ENCODE peak calls at places on chromosomes 6 and 20, in nine cellular contexts. One of them, this sample, is unnamed.

GRCh38 chr20:6848992-6849391 is 81.5 kb downstream of the BMP2 start:
- DNase-seq in activated T-helper 1 cell treated with anti-CD3 and anti-CD28 coated beads, Interleukin-12 subunit alpha, Interleukin-12 subunit beta, Interleukin-2, Interleukin-4 antibody, amounts not matched to agents 30 ng/mL and 10 ng/mL and 1 ng/mL, durations not matched to agents 14 hours and 24 hours and 36 hours: no peak
- DNase-seq in AG20443: no peak
- DNase-seq in HCT116: no peak
- DNase-seq in T follicular helper cell: no peak
- DNase-seq in T1000: no peak
- DNase-seq in GM03348: no peak
- DNase-seq in COR-L47: no peak
- DNase-seq in AG09319: no peak
- DNase-seq in this sample: no peak

GRCh38 chr6:125858427-125859320 is 67.9 kb downstream of the NCOA7 start:
- DNase-seq in activated T-helper 1 cell treated with anti-CD3 and anti-CD28 coated beads, Interleukin-12 subunit alpha, Interleukin-12 subunit beta, Interleukin-2, Interleukin-4 antibody, amounts not matched to agents 30 ng/mL and 10 ng/mL and 1 ng/mL, durations not matched to agents 14 hours and 24 hours and 36 hours: peak
- DNase-seq in AG09319: peak
- DNase-seq in GM03348: peak
- DNase-seq in HCT116: peak
- DNase-seq in T1000: no peak
- DNase-seq in T follicular helper cell: peak
- DNase-seq in COR-L47: no peak
- DNase-seq in AG20443: peak
- DNase-seq in this sample: peak

GRCh38 chr6:161740486-161740885 is 466.6 kb upstream of the AGPAT4 start:
- DNase-seq in T1000: no peak
- DNase-seq in AG09319: no peak
- DNase-seq in COR-L47: no peak
- DNase-seq in GM03348: no peak
- DNase-seq in activated T-helper 1 cell treated with anti-CD3 and anti-CD28 coated beads, Interleukin-12 subunit alpha, Interleukin-12 subunit beta, Interleukin-2, Interleukin-4 antibody, amounts not matched to agents 30 ng/mL and 10 ng/mL and 1 ng/mL, durations not matched to agents 14 hours and 24 hours and 36 hours: no peak
- DNase-seq in HCT116: no peak
- DNase-seq in AG20443: no peak
- DNase-seq in T follicular helper cell: no peak
- DNase-seq in this sample: no peak

GRCh38 chr6:35589201-35589739 is 76.6 kb upstream of the TULP1 start:
- DNase-seq in activated T-helper 1 cell treated with anti-CD3 and anti-CD28 coated beads, Interleukin-12 subunit alpha, Interleukin-12 subunit beta, Interleukin-2, Interleukin-4 antibody, amounts not matched to agents 30 ng/mL and 10 ng/mL and 1 ng/mL, durations not matched to agents 14 hours and 24 hours and 36 hours: no peak
- DNase-seq in HCT116: no peak
- DNase-seq in AG20443: no peak
- DNase-seq in T follicular helper cell: no peak
- DNase-seq in AG09319: no peak
- DNase-seq in T1000: no peak
- DNase-seq in GM03348: no peak
- DNase-seq in COR-L47: no peak
- DNase-seq in this sample: no peak

GRCh38 chr6:164208371-164208770 is 793.9 kb downstream of the QKI start:
- DNase-seq in COR-L47: no peak
- DNase-seq in activated T-helper 1 cell treated with anti-CD3 and anti-CD28 coated beads, Interleukin-12 subunit alpha, Interleukin-12 subunit beta, Interleukin-2, Interleukin-4 antibody, amounts not matched to agents 30 ng/mL and 10 ng/mL and 1 ng/mL, durations not matched to agents 14 hours and 24 hours and 36 hours: no peak
- DNase-seq in GM03348: no peak
- DNase-seq in HCT116: no peak
- DNase-seq in T follicular helper cell: no peak
- DNase-seq in T1000: no peak
- DNase-seq in AG09319: no peak
- DNase-seq in AG20443: no peak
- DNase-seq in this sample: no peak

GRCh38 chr20:58753267-58753928 is 60.8 kb downstream of the NPEPL1 start:
- DNase-seq in HCT116: no peak
- DNase-seq in AG20443: peak
- DNase-seq in activated T-helper 1 cell treated with anti-CD3 and anti-CD28 coated beads, Interleukin-12 subunit alpha, Interleukin-12 subunit beta, Interleukin-2, Interleukin-4 antibody, amounts not matched to agents 30 ng/mL and 10 ng/mL and 1 ng/mL, durations not matched to agents 14 hours and 24 hours and 36 hours: no peak
- DNase-seq in GM03348: no peak
- DNase-seq in T follicular helper cell: no peak
- DNase-seq in AG09319: no peak
- DNase-seq in COR-L47: no peak
- DNase-seq in T1000: no peak
- DNase-seq in this sample: no peak

GRCh38 chr6:107830060-107830459 is 5.9 kb upstream of the SCML4 start:
- DNase-seq in T1000: no peak
- DNase-seq in GM03348: no peak
- DNase-seq in COR-L47: no peak
- DNase-seq in activated T-helper 1 cell treated with anti-CD3 and anti-CD28 coated beads, Interleukin-12 subunit alpha, Interleukin-12 subunit beta, Interleukin-2, Interleukin-4 antibody, amounts not matched to agents 30 ng/mL and 10 ng/mL and 1 ng/mL, durations not matched to agents 14 hours and 24 hours and 36 hours: no peak
- DNase-seq in AG09319: no peak
- DNase-seq in T follicular helper cell: no peak
- DNase-seq in HCT116: no peak
- DNase-seq in AG20443: no peak
- DNase-seq in this sample: no peak

GRCh38 chr6:98641929-98642328 is 192.4 kb upstream of the POU3F2 start:
- DNase-seq in AG09319: no peak
- DNase-seq in T follicular helper cell: no peak
- DNase-seq in AG20443: peak
- DNase-seq in T1000: no peak
- DNase-seq in activated T-helper 1 cell treated with anti-CD3 and anti-CD28 coated beads, Interleukin-12 subunit alpha, Interleukin-12 subunit beta, Interleukin-2, Interleukin-4 antibody, amounts not matched to agents 30 ng/mL and 10 ng/mL and 1 ng/mL, durations not matched to agents 14 hours and 24 hours and 36 hours: no peak
- DNase-seq in COR-L47: no peak
- DNase-seq in HCT116: no peak
- DNase-seq in GM03348: peak
- DNase-seq in this sample: no peak

GRCh38 chr6:26387565-26387964 is 4.7 kb downstream of the BTN2A2 start:
- DNase-seq in HCT116: no peak
- DNase-seq in T follicular helper cell: no peak
- DNase-seq in T1000: no peak
- DNase-seq in GM03348: no peak
- DNase-seq in AG09319: no peak
- DNase-seq in COR-L47: no peak
- DNase-seq in activated T-helper 1 cell treated with anti-CD3 and anti-CD28 coated beads, Interleukin-12 subunit alpha, Interleukin-12 subunit beta, Interleukin-2, Interleukin-4 antibody, amounts not matched to agents 30 ng/mL and 10 ng/mL and 1 ng/mL, durations not matched to agents 14 hours and 24 hours and 36 hours: no peak
- DNase-seq in AG20443: no peak
- DNase-seq in this sample: no peak

GRCh38 chr20:20593447-20594170 is 118.8 kb downstream of the RALGAPA2 start:
- DNase-seq in GM03348: peak
- DNase-seq in T1000: no peak
- DNase-seq in AG09319: no peak
- DNase-seq in HCT116: peak
- DNase-seq in activated T-helper 1 cell treated with anti-CD3 and anti-CD28 coated beads, Interleukin-12 subunit alpha, Interleukin-12 subunit beta, Interleukin-2, Interleukin-4 antibody, amounts not matched to agents 30 ng/mL and 10 ng/mL and 1 ng/mL, durations not matched to agents 14 hours and 24 hours and 36 hours: no peak
- DNase-seq in AG20443: peak
- DNase-seq in T follicular helper cell: no peak
- DNase-seq in COR-L47: peak
- DNase-seq in this sample: peak

GRCh38 chr6:95846652-95847051 is 169.1 kb upstream of the FUT9 start:
- DNase-seq in COR-L47: no peak
- DNase-seq in AG20443: no peak
- DNase-seq in T1000: no peak
- DNase-seq in activated T-helper 1 cell treated with anti-CD3 and anti-CD28 coated beads, Interleukin-12 subunit alpha, Interleukin-12 subunit beta, Interleukin-2, Interleukin-4 antibody, amounts not matched to agents 30 ng/mL and 10 ng/mL and 1 ng/mL, durations not matched to agents 14 hours and 24 hours and 36 hours: no peak
- DNase-seq in HCT116: no peak
- DNase-seq in T follicular helper cell: no peak
- DNase-seq in AG09319: no peak
- DNase-seq in GM03348: no peak
- DNase-seq in this sample: no peak

GRCh38 chr20:44422083-44422482 is 53.6 kb upstream of the TTPAL start:
- DNase-seq in COR-L47: no peak
- DNase-seq in activated T-helper 1 cell treated with anti-CD3 and anti-CD28 coated beads, Interleukin-12 subunit alpha, Interleukin-12 subunit beta, Interleukin-2, Interleukin-4 antibody, amounts not matched to agents 30 ng/mL and 10 ng/mL and 1 ng/mL, durations not matched to agents 14 hours and 24 hours and 36 hours: no peak
- DNase-seq in AG20443: peak
- DNase-seq in AG09319: no peak
- DNase-seq in T1000: peak
- DNase-seq in GM03348: no peak
- DNase-seq in HCT116: no peak
- DNase-seq in T follicular helper cell: no peak
- DNase-seq in this sample: peak

GRCh38 chr6:166351715-166352285 is 9.5 kb upstream of the SFT2D1 start:
- DNase-seq in HCT116: no peak
- DNase-seq in activated T-helper 1 cell treated with anti-CD3 and anti-CD28 coated beads, Interleukin-12 subunit alpha, Interleukin-12 subunit beta, Interleukin-2, Interleukin-4 antibody, amounts not matched to agents 30 ng/mL and 10 ng/mL and 1 ng/mL, durations not matched to agents 14 hours and 24 hours and 36 hours: no peak
- DNase-seq in GM03348: peak
- DNase-seq in AG09319: no peak
- DNase-seq in AG20443: no peak
- DNase-seq in T follicular helper cell: no peak
- DNase-seq in T1000: no peak
- DNase-seq in COR-L47: peak
- DNase-seq in this sample: peak

GRCh38 chr6:15249371-15250019 is 3.6 kb downstream of the JARID2 start:
- DNase-seq in T follicular helper cell: no peak
- DNase-seq in HCT116: no peak
- DNase-seq in GM03348: no peak
- DNase-seq in T1000: no peak
- DNase-seq in AG20443: no peak
- DNase-seq in AG09319: no peak
- DNase-seq in COR-L47: peak
- DNase-seq in activated T-helper 1 cell treated with anti-CD3 and anti-CD28 coated beads, Interleukin-12 subunit alpha, Interleukin-12 subunit beta, Interleukin-2, Interleukin-4 antibody, amounts not matched to agents 30 ng/mL and 10 ng/mL and 1 ng/mL, durations not matched to agents 14 hours and 24 hours and 36 hours: no peak
- DNase-seq in this sample: no peak

GRCh38 chr20:57195023-57195758 is 71.2 kb downstream of the BMP7 start:
- DNase-seq in GM03348: peak
- DNase-seq in T1000: no peak
- DNase-seq in COR-L47: no peak
- DNase-seq in T follicular helper cell: no peak
- DNase-seq in AG20443: peak
- DNase-seq in AG09319: peak
- DNase-seq in HCT116: no peak
- DNase-seq in activated T-helper 1 cell treated with anti-CD3 and anti-CD28 coated beads, Interleukin-12 subunit alpha, Interleukin-12 subunit beta, Interleukin-2, Interleukin-4 antibody, amounts not matched to agents 30 ng/mL and 10 ng/mL and 1 ng/mL, durations not matched to agents 14 hours and 24 hours and 36 hours: no peak
- DNase-seq in this sample: no peak

This sample was measured in foreskin keratinocyte.